ENCODE peak calls at places on chromosome 11, in six cellular contexts. H is thoracic aorta, S is fibroblast of pulmonary artery, A is right atrium auricular region, I is K562, X is colonic mucosa. Y is an unnamed sample.

GRCh38 chr11:86710936-86711335 is 38.5 kb upstream of the ME3 start:
- DNase-seq in H (no peak), S (no peak), X (no peak), A (no peak), I (no peak), Y (no peak)

GRCh38 chr11:36775157-36775556 is 177.1 kb upstream of the RAG2 start:
- DNase-seq in I (no peak), H (no peak), S (no peak), A (no peak), X (no peak), Y (no peak)

GRCh38 chr11:8256271-8257002 is 7.2 kb downstream of the LMO1 start:
- DNase-seq in H (no peak), S (no peak), X (no peak), I (no peak), A (no peak), Y (no peak)

GRCh38 chr11:5107285-5107684 is 30.9 kb downstream of the OR52A5 start:
- DNase-seq in S (no peak), H (no peak), X (no peak), I (no peak), A (no peak), Y (no peak)

GRCh38 chr11:90803366-90803765 is 580.5 kb upstream of the CHORDC1 start:
- DNase-seq in X (no peak), A (no peak), H (no peak), S (no peak), I (no peak), Y (no peak)

GRCh38 chr11:94546886-94547285 is 3.2 kb downstream of the FUT4 start:
- DNase-seq in H (no peak), S (no peak), I (no peak), X (peak), A (no peak), Y (no peak)

GRCh38 chr11:30585067-30585891 is 874 bp downstream of the MPPED2 start:
- DNase-seq in H (no peak), I (no peak), A (no peak), X (no peak), S (no peak), Y (no peak)

GRCh38 chr11:30107899-30108298 is 91.1 kb upstream of the KCNA4 start:
- DNase-seq in X (no peak), H (no peak), A (no peak), S (peak), I (no peak), Y (no peak)

GRCh38 chr11:79375818-79376550 is 64.8 kb downstream of the TENM4 start:
- DNase-seq in I (no peak), X (no peak), A (no peak), S (no peak), H (no peak), Y (no peak)

GRCh38 chr11:3153291-3153861 is 11.7 kb downstream of the OSBPL5 start:
- DNase-seq in X (no peak), I (no peak), S (peak), A (peak), H (peak), Y (no peak)

GRCh38 chr11:28730336-28730735 is 622.1 kb downstream of the METTL15 start:
- DNase-seq in S (no peak), A (no peak), I (no peak), X (no peak), H (no peak), Y (no peak)

GRCh38 chr11:36493332-36493731 is 16.7 kb downstream of the TRAF6 start:
- DNase-seq in I (no peak), X (no peak), A (no peak), H (no peak), S (no peak), Y (no peak)

GRCh38 chr11:118621071-118621815 is 13.8 kb downstream of the PHLDB1 start:
- DNase-seq in X (peak), H (peak), S (peak), A (peak), I (peak), Y (no peak)

GRCh38 chr11:33207408-33207985 is 46.2 kb upstream of the CSTF3 start:
- DNase-seq in S (peak), H (no peak), X (no peak), A (no peak), I (peak), Y (no peak)

GRCh38 chr11:100719362-100719761 is 32.3 kb downstream of the ARHGAP42 start:
- DNase-seq in H (no peak), A (no peak), S (peak), X (no peak), I (no peak), Y (no peak)

GRCh38 chr11:58921778-58922390 is 17.4 kb upstream of the GLYATL1 start:
- DNase-seq in X (no peak), S (no peak), A (no peak), I (no peak), H (no peak), Y (no peak)

GRCh38 chr11:120335596-120335927 is 651 bp upstream of the ARHGEF12 start:
- DNase-seq in A (no peak), X (no peak), S (peak), H (no peak), I (no peak), Y (no peak)

GRCh38 chr11:79973701-79974626 is 533.1 kb upstream of the TENM4 start:
- DNase-seq in S (no peak), H (no peak), I (no peak), X (no peak), A (no peak), Y (no peak)

GRCh38 chr11:12453243-12453642 is 75.9 kb downstream of the PARVA start:
- DNase-seq in H (no peak), S (no peak), I (no peak), A (no peak), X (no peak), Y (no peak)

GRCh38 chr11:45532552-45532951 is 132.9 kb downstream of the CHST1 start:
- DNase-seq in A (no peak), I (no peak), S (no peak), H (no peak), X (no peak), Y (no peak)

GRCh38 chr11:130710022-130710421 is 206.3 kb downstream of the SNX19 start:
- DNase-seq in H (no peak), A (no peak), I (no peak), X (no peak), S (no peak), Y (no peak)

GRCh38 chr11:2156416-2157182 is 4.4 kb downstream of the INS start:
- DNase-seq in I (peak), S (peak), A (peak), H (peak), X (peak), Y (peak)

GRCh38 chr11:74593463-74593862 is 1.1 kb downstream of the POLD3 start:
- DNase-seq in S (no peak), H (no peak), A (no peak), I (no peak), X (no peak), Y (no peak)

GRCh38 chr11:75261474-75261847 is 20.9 kb downstream of the TPBGL start:
- DNase-seq in H (no peak), I (no peak), A (no peak), X (no peak), S (no peak), Y (no peak)

GRCh38 chr11:65077466-65077865 is 6.4 kb downstream of the CDCA5 start:
- DNase-seq in I (no peak), X (no peak), H (no peak), S (no peak), A (no peak), Y (no peak)

GRCh38 chr11:36073411-36074203 is 129.7 kb downstream of the LDLRAD3 start:
- DNase-seq in I (no peak), H (no peak), S (peak), A (no peak), X (peak), Y (peak)

GRCh38 chr11:119516060-119516459 is 93.1 kb upstream of the THY1 start:
- DNase-seq in H (no peak), X (no peak), A (no peak), S (no peak), I (no peak), Y (no peak)

GRCh38 chr11:14499560-14500180 is at the start of gene COPB1:
- DNase-seq in H (peak), A (peak), I (peak), S (peak), X (peak), Y (peak)

GRCh38 chr11:85823816-85824215 is 12.9 kb upstream of the SYTL2 start:
- DNase-seq in X (no peak), I (no peak), H (no peak), A (no peak), S (no peak), Y (peak)

GRCh38 chr11:45021692-45022130 is 71.0 kb upstream of the TP53I11 start:
- DNase-seq in X (peak), I (no peak), H (peak), A (peak), S (peak), Y (no peak)

GRCh38 chr11:35134403-35135126 is 4.4 kb upstream of the CD44 start:
- DNase-seq in H (no peak), I (no peak), X (no peak), S (no peak), A (no peak), Y (no peak)

GRCh38 chr11:70843906-70844305 is 408.5 kb downstream of the SHANK2 start:
- DNase-seq in A (no peak), I (no peak), X (no peak), S (no peak), H (no peak), Y (no peak)

GRCh38 chr11:6498121-6498520 is 1.0 kb downstream of the DNHD1 start:
- DNase-seq in H (no peak), X (peak), A (peak), I (no peak), S (peak), Y (no peak)

GRCh38 chr11:30653606-30654005 is 67.5 kb upstream of the MPPED2 start:
- DNase-seq in X (no peak), S (no peak), I (no peak), H (no peak), A (no peak), Y (no peak)

GRCh38 chr11:71244116-71244815 is 8.1 kb downstream of the SHANK2 start:
- DNase-seq in A (no peak), I (no peak), S (no peak), H (no peak), X (no peak), Y (no peak)

GRCh38 chr11:12671378-12671777 is 2.8 kb upstream of the TEAD1 start:
- DNase-seq in S (no peak), I (no peak), X (no peak), A (no peak), H (no peak), Y (no peak)

GRCh38 chr11:29641201-29641600 is 375.6 kb downstream of the KCNA4 start:
- DNase-seq in H (no peak), S (peak), I (no peak), X (no peak), A (no peak), Y (no peak)

GRCh38 chr11:13944016-13944415 is 18.5 kb upstream of the SPON1 start:
- DNase-seq in X (no peak), S (no peak), I (no peak), A (no peak), H (no peak), Y (no peak)

GRCh38 chr11:7332962-7333361 is 81.3 kb downstream of the SYT9 start:
- DNase-seq in I (no peak), A (no peak), H (no peak), X (no peak), S (no peak), Y (no peak)

GRCh38 chr11:12377106-12377823 is at the start of gene PARVA:
- DNase-seq in S (peak), A (peak), H (no peak), X (peak), I (no peak), Y (no peak)

GRCh38 chr11:73048446-73048845 is 93.7 kb downstream of the FCHSD2 start:
- DNase-seq in A (no peak), H (no peak), S (no peak), X (no peak), I (no peak), Y (peak)

GRCh38 chr11:73047773-73048371 is 94.2 kb downstream of the FCHSD2 start:
- DNase-seq in H (no peak), X (no peak), S (no peak), I (no peak), A (no peak), Y (peak)
- H3K4me3 ChIP-seq in H (no peak), X (no peak), S (no peak), I (no peak), A (no peak), Y (peak)

DNA sequence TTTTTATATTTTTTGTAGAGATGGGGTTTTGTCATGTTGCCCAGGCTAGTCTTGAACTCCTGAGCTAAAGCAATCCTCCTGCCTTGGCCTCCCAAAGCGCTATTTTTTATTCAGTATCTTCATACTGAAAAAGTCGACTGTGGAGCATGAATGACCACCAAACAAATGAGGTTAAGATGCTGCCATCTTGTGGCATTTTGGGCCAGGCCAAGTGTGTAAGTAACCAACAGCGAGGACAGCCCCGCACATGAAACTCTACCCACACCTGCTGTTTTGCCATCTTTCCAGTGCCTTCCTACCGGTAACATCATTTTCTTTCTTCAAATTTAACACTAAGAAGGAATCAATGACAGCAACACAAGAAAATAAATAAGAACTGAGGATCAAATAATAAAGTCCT is 32.2 kb upstream of the AQP11 start:
- DNase-seq in X (peak), H (no peak), A (no peak), I (no peak), S (peak), Y (peak)
- TF ChIP-seq CTCF in X (no peak), H (no peak), A (no peak), I (peak), S (peak), Y (peak)

GRCh38 chr11:84137960-84138359 is 851.8 kb upstream of the CCDC90B start:
- DNase-seq in H (no peak), A (no peak), I (no peak), X (no peak), S (no peak), Y (no peak)

GRCh38 chr11:84140386-84141169 is 854.4 kb upstream of the CCDC90B start:
- DNase-seq in I (no peak), A (no peak), H (no peak), X (no peak), S (peak), Y (no peak)

GRCh38 chr11:84142411-84142810 is 856.2 kb upstream of the CCDC90B start:
- DNase-seq in X (no peak), I (no peak), H (no peak), S (no peak), A (no peak), Y (no peak)

DNA sequence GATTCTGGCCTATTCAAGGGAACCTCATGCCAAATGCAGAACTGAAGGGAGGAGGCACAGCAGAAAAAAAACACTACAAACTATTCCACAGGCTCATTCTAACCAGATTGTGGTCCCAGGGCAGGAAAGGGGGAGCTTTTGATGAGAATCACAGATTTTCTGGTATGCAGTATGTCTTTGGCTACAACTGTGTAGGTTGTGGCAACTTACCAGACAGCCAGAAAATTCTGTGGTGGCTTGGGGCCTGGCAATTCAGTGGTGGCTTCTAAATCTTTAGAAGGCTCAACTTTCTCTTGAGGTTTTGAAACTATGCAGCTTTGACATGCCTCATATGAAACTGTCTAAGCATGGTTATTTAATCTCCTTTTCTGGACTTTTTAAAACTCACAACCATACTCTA is 850.8 kb upstream of the CCDC90B start:
- DNase-seq in H (no peak), A (no peak), X (no peak), S (no peak), I (no peak), Y (no peak)
- H3K4me3 ChIP-seq in H (no peak), A (no peak), X (no peak), S (no peak), I (no peak), Y (no peak)

GRCh38 chr11:121722431-121723256 is 269.9 kb upstream of the SORL1-AS1 start:
- DNase-seq in I (no peak), A (peak), H (peak), X (peak), S (peak), Y (no peak)
- TF ChIP-seq CTCF in I (no peak), A (peak), H (no peak), X (no peak), S (no peak), Y (no peak)

GRCh38 chr11:26027887-26028286 is 304.0 kb upstream of the ANO3 start:
- DNase-seq in S (no peak), X (no peak), H (no peak), I (no peak), A (no peak), Y (peak)
- H3K4me3 ChIP-seq in S (no peak), X (no peak), H (no peak), I (no peak), A (no peak), Y (no peak)

GRCh38 chr11:60625262-60625661 is 74.2 kb upstream of the MS4A8 start:
- DNase-seq in I (no peak), X (peak), S (peak), A (no peak), H (no peak), Y (peak)
- TF ChIP-seq CTCF in I (peak), X (peak), S (peak), A (no peak), H (no peak), Y (peak)

DNA sequence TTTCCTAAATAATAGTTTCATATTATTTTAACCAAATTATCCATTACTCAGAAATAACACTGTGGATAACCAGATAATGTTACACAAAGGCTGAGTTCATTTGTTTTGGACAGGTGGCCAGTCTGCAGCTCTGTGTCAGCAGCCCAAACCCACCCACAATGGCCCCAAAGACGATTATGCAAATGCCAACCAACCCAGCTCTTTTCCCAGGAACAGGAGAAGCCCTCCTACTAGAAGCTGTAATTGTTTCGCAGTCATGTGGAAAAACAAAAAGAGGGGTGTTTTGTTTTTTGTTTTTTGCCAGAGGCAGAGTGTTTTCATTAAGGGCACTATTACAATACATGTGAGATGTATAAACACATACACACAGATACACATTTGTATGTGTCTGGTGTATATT is 102.1 kb downstream of the FCHSD2 start:
- DNase-seq in S (no peak), X (no peak), H (no peak), A (no peak), I (no peak), Y (no peak)
- H3K4me3 ChIP-seq in S (no peak), X (no peak), H (no peak), A (no peak), I (no peak), Y (no peak)

GRCh38 chr11:101885631-101886030 is 29.2 kb upstream of the CEP126 start:
- DNase-seq in X (no peak), A (no peak), S (no peak), I (no peak), H (no peak), Y (no peak)

GRCh38 chr11:101881586-101881985 is 33.2 kb upstream of the CEP126 start:
- DNase-seq in A (no peak), I (no peak), X (no peak), H (no peak), S (no peak), Y (no peak)

DNA sequence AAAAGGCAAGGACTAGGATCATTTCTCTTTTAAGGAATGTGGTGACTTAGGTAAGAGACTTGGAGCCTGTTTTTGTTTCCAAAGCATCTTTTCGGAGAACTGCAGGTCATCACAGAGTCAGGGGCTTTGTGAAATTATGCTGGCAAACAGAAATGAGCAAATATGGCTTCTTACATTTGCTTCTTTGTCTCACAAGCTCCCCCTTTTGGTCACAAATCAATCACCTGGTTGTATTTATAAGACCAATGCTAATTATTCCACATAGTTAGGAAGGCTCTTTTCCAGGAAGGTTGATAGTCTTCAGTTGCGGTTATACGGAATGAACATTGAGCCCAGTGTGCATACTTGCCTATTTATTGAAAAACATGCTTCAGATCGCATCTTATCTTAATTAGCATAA is 34.6 kb upstream of the CEP126 start:
- DNase-seq in S (peak), I (no peak), H (no peak), X (no peak), A (no peak), Y (peak)
- TF ChIP-seq CTCF in S (peak), I (peak), H (no peak), X (no peak), A (no peak), Y (peak)

GRCh38 chr11:125446279-125446678 is 49.8 kb downstream of the FEZ1 start:
- DNase-seq in A (no peak), I (no peak), H (no peak), X (no peak), S (no peak), Y (no peak)
- H3K4me3 ChIP-seq in A (no peak), I (no peak), H (no peak), X (no peak), S (no peak), Y (no peak)

Y was measured in GM12865.